ENCODE peak calls at places on chromosomes 13 and 19, in nine cellular contexts. I is uterus, Y is A549, V is esophagus muscularis mucosa, S is HepG2, H is IMR-90, Z is testis, L is Peyer's patch, Q is tibial nerve. J is an unnamed sample.
A peak's percentile ranks its signal among the peaks of the same experiment; 100 is the strongest.

GRCh38 chr19:55179570-55180484 is at the start of gene SYT5:
- DNase-seq in I (no peak), Y (no peak), V (no peak), S (no peak), H (no peak), Z (peak; percentile 43), L (peak; percentile 80), Q (no peak), J (no peak)

GRCh38 chr13:89514534-89515312 is 1832.8 kb upstream of the MIR17HG start:
- DNase-seq in I (no peak), Y (peak; percentile 91), V (no peak), S (peak; percentile 50), H (peak; percentile 8), Z (no peak), L (no peak), Q (no peak), J (no peak)

GRCh38 chr13:39616087-39616694 is 13.2 kb upstream of the LHFPL6 start:
- DNase-seq in I (peak; percentile 59), Y (peak; percentile 54), V (no peak), S (peak; percentile 56), H (peak; percentile 68), Z (peak; percentile 64), L (no peak), Q (no peak), J (peak; percentile 38)

GRCh38 chr13:35882722-35883497 is 248.3 kb downstream of the DCLK1 start:
- DNase-seq in I (no peak), Y (no peak), V (no peak), S (no peak), H (peak; percentile 47), Z (no peak), L (no peak), Q (no peak), J (no peak)

GRCh38 chr19:3622224-3622623 is 4.4 kb downstream of the CACTIN start:
- DNase-seq in I (no peak), Y (no peak), V (no peak), S (no peak), H (no peak), Z (no peak), L (no peak), Q (no peak), J (no peak)

GRCh38 chr13:50650936-50651638 is 192.4 kb downstream of the DLEU7 start:
- DNase-seq in I (no peak), Y (no peak), V (peak; percentile 66), S (no peak), H (peak; percentile 46), Z (no peak), L (no peak), Q (no peak), J (no peak)

GRCh38 chr13:26899153-26899552 is 138.6 kb upstream of the GPR12 start:
- DNase-seq in I (no peak), Y (no peak), V (no peak), S (no peak), H (no peak), Z (no peak), L (no peak), Q (no peak), J (peak; percentile 74)

GRCh38 chr19:50434525-50434924 is 1.8 kb downstream of the MYBPC2 start:
- DNase-seq in I (no peak), Y (no peak), V (no peak), S (no peak), H (no peak), Z (no peak), L (peak; percentile 39), Q (no peak), J (no peak)

DNA sequence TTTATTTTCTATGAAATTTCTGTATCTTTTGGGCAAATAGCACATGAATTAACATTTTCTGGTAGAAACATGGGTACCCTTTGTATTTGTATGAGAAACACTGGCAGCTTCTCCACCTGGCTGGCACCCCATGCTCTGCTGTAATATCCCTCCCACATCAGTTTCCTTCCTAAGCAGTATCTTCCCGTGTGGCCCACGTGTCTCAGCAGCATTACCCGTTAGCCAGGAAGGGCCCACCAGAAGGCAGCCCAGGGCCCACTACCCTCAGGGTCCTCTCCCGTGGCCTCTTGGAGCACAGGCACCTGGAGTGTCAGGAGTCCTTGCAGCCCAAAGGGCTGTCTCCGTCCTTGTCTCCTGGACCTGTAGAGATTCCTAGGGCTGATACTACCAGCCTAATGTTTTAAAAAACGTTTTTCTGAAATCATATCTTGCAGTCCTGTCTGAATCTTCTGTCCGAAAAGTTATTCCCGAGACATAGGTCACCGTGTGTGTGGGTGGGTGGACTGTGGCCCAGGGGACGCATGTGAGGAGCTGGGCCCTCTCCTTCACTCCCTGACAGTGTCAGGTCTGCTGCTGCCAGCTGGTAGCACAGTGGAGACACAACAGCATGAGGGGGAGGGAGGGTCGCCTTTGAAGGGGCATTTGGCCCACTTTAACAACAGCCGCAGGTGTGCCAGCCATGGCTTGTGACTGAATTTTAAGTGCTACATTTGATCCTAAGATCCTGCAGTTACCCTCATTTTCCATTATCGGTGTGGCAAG is 22.0 kb upstream of the TEX29 start:
- DNase-seq in I (no peak), Y (no peak), V (no peak), S (no peak), H (no peak), Z (no peak), L (no peak), Q (no peak), J (no peak)
- TF ChIP-seq POLR2A in I (no peak), Y (no peak), V (no peak), S (no peak), H (no peak), Z (no peak), L (no peak), Q (no peak), J (no peak)

GRCh38 chr19:46133777-46134231 is 9.3 kb upstream of the IGFL3 start:
- DNase-seq in I (no peak), Y (no peak), V (peak; percentile 42), S (no peak), H (no peak), Z (no peak), L (no peak), Q (no peak), J (no peak)

GRCh38 chr19:46133101-46133627 is 8.7 kb upstream of the IGFL3 start:
- DNase-seq in I (peak; percentile 65), Y (peak; percentile 94), V (peak; percentile 90), S (peak; percentile 78), H (peak; percentile 97), Z (peak; percentile 67), L (no peak), Q (no peak), J (peak; percentile 70)

GRCh38 chr19:46131485-46132143 is 7.1 kb upstream of the IGFL3 start:
- DNase-seq in I (no peak), Y (no peak), V (peak; percentile 14), S (no peak), H (no peak), Z (no peak), L (no peak), Q (no peak), J (no peak)

GRCh38 chr19:46132508-46133100 is 8.1 kb upstream of the IGFL3 start:
- DNase-seq in I (no peak), Y (no peak), V (peak; percentile 14), S (no peak), H (no peak), Z (no peak), L (no peak), Q (no peak), J (no peak)

DNA sequence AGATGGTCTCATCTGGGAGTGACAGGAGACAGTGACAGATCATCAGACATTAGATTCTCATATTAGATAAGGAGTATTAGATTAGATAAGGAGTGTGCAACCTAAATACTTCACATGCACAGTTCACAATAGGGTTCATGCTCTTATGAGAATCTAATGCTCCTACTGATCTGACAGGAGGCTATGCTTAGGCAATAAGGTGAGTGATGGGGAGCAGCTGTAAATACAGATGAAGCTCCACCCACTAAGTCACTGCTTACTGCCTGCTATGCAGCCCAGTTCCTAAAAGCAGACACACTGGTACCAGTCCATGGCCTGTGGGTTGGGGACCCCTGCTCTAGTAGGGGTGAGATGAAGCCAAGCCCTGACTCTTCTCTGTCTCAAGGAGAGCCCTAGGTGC is 10.0 kb upstream of the IGFL3 start:
- DNase-seq in I (no peak), Y (no peak), V (peak; percentile 68), S (no peak), H (peak; percentile 65), Z (no peak), L (no peak), Q (no peak), J (no peak)
- H3K4me3 ChIP-seq in I (no peak overlapping the region), Y (no peak overlapping the region), V (no peak overlapping the region), S (no peak overlapping the region), H (no peak overlapping the region), Z (no peak overlapping the region), L (no peak overlapping the region), Q (no peak overlapping the region), J (no peak overlapping the region)

GRCh38 chr13:96835591-96835990 is 158.7 kb downstream of the OXGR1 start:
- DNase-seq in I (no peak), Y (no peak), V (no peak), S (no peak), H (no peak), Z (no peak), L (no peak), Q (no peak), J (no peak)
- TF ChIP-seq POLR2A in I (no peak), Y (no peak), V (no peak), S (no peak), H (no peak), Z (no peak), L (no peak), Q (no peak), J (no peak)

GRCh38 chr19:17860331-17860992 is 752 bp downstream of the RPL18A start:
- DNase-seq in I (no peak), Y (no peak), V (no peak), S (no peak), H (no peak), Z (no peak), L (no peak), Q (no peak), J (no peak)

GRCh38 chr19:17860993-17861360 is 1.3 kb downstream of the RPL18A start:
- DNase-seq in I (no peak), Y (no peak), V (no peak), S (no peak), H (peak; percentile 25), Z (no peak), L (no peak), Q (no peak), J (no peak)

GRCh38 chr19:17861542-17862402 is 2.1 kb downstream of the RPL18A start:
- DNase-seq in I (no peak), Y (no peak), V (no peak), S (no peak), H (no peak), Z (no peak), L (no peak), Q (no peak), J (no peak)

GRCh38 chr19:17863520-17864182 is 3.9 kb downstream of the RPL18A start:
- DNase-seq in I (no peak), Y (no peak), V (no peak), S (no peak), H (no peak), Z (peak; percentile 78), L (no peak), Q (no peak), J (no peak)

DNA sequence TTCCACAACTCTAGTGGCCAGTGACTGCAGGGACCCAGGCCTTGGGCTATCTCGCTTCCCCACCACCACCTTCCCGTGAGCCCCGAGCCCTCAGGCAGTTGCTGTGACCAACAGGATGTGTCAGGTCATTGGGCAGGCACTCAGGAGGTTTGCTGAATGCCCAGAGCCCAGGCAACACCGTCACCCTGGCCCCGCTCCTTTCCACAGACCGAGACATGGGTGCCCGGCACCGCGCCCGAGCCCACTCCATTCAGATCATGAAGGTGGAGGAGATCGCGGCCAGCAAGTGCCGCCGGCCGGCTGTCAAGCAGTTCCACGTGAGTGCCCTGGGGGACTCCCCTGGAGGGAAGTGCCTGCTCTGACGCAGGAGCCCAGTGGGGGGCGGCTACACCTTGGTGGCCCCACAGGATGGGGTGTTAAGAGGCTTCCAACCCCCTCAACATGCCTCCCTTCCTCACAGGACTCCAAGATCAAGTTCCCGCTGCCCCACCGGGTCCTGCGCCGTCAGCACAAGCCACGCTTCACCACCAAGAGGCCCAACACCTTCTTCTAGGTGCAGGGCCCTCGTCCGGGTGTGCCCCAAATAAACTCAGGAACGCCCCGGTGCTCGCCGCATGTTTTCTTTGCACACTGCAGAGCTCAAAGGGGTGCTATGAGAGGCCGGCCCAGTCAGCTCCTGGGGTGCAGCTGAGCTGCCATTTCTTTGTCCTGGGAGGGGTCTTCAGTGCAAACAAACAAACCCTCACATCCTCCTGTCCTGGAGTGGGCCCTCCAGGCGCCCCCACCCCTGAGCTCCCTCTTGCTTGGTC is 3.2 kb downstream of the RPL18A start:
- DNase-seq in I (no peak), Y (no peak), V (no peak), S (no peak), H (no peak), Z (no peak), L (no peak), Q (no peak), J (no peak)
- H3K4me3 ChIP-seq in I (no peak overlapping the region), Y (peak overlapping the region; percentile 9), V (no peak overlapping the region), S (no peak overlapping the region), H (no peak overlapping the region), Z (no peak overlapping the region), L (no peak overlapping the region), Q (no peak overlapping the region), J (no peak overlapping the region)